ENCODE peak calls at places on chromosome 20, in seven cellular contexts. One of them, this sample, is unnamed. For H3K27me3, the result is how much of the 10 kb centered on the place peaks cover.

GRCh38 chr20:35320396-35321126 is 28.3 kb upstream of the FAM83C start:
- DNase-seq in CD4-positive, alpha-beta memory T cell: no peak
- DNase-seq in psoas muscle: no peak
- DNase-seq in dorsolateral prefrontal cortex: no peak
- DNase-seq in brain microvascular endothelial cell: peak
- DNase-seq in prostate gland: no peak
- DNase-seq in fibroblast of lung: peak
- DNase-seq in this sample: peak

GRCh38 chr20:20713244-20713765 is 861 bp upstream of the RALGAPA2 start:
- DNase-seq in CD4-positive, alpha-beta memory T cell: no peak
- DNase-seq in psoas muscle: peak
- DNase-seq in dorsolateral prefrontal cortex: no peak
- DNase-seq in brain microvascular endothelial cell: no peak
- DNase-seq in prostate gland: no peak
- DNase-seq in fibroblast of lung: no peak
- DNase-seq in this sample: no peak

GRCh38 chr20:60977896-60978295 is 274.2 kb upstream of the CDH4 start:
- DNase-seq in CD4-positive, alpha-beta memory T cell: no peak
- DNase-seq in psoas muscle: no peak
- DNase-seq in dorsolateral prefrontal cortex: peak
- DNase-seq in brain microvascular endothelial cell: no peak
- DNase-seq in prostate gland: no peak
- DNase-seq in fibroblast of lung: no peak
- DNase-seq in this sample: no peak

GRCh38 chr20:46652699-46653098 is 1.4 kb upstream of the SLC13A3 start:
- DNase-seq in CD4-positive, alpha-beta memory T cell: no peak
- DNase-seq in psoas muscle: no peak
- DNase-seq in dorsolateral prefrontal cortex: no peak
- DNase-seq in brain microvascular endothelial cell: no peak
- DNase-seq in prostate gland: no peak
- DNase-seq in fibroblast of lung: peak
- DNase-seq in this sample: peak

GRCh38 chr20:49391404-49392245 is 90.8 kb downstream of the KCNB1 start:
- DNase-seq in CD4-positive, alpha-beta memory T cell: no peak
- DNase-seq in psoas muscle: no peak
- DNase-seq in dorsolateral prefrontal cortex: no peak
- DNase-seq in brain microvascular endothelial cell: no peak
- DNase-seq in prostate gland: no peak
- DNase-seq in fibroblast of lung: no peak
- DNase-seq in this sample: no peak

GRCh38 chr20:38644588-38644987 is 43.0 kb downstream of the ARHGAP40 start:
- DNase-seq in CD4-positive, alpha-beta memory T cell: no peak
- DNase-seq in psoas muscle: no peak
- DNase-seq in dorsolateral prefrontal cortex: no peak
- DNase-seq in brain microvascular endothelial cell: no peak
- DNase-seq in prostate gland: no peak
- DNase-seq in fibroblast of lung: no peak
- DNase-seq in this sample: no peak

GRCh38 chr20:20019123-20019522 is 2.0 kb downstream of the NAA20 start:
- DNase-seq in CD4-positive, alpha-beta memory T cell: no peak
- DNase-seq in psoas muscle: no peak
- DNase-seq in dorsolateral prefrontal cortex: no peak
- DNase-seq in brain microvascular endothelial cell: no peak
- DNase-seq in prostate gland: no peak
- DNase-seq in fibroblast of lung: no peak
- DNase-seq in this sample: peak

GRCh38 chr20:59525500-59526241 is 78.7 kb upstream of the PHACTR3 start:
- DNase-seq in CD4-positive, alpha-beta memory T cell: no peak
- DNase-seq in psoas muscle: peak
- DNase-seq in dorsolateral prefrontal cortex: peak
- DNase-seq in brain microvascular endothelial cell: peak
- DNase-seq in prostate gland: peak
- DNase-seq in fibroblast of lung: peak
- DNase-seq in this sample: peak

GRCh38 chr20:54026300-54027064 is 43.9 kb downstream of the BCAS1 start:
- DNase-seq in CD4-positive, alpha-beta memory T cell: no peak
- DNase-seq in psoas muscle: no peak
- DNase-seq in dorsolateral prefrontal cortex: no peak
- DNase-seq in brain microvascular endothelial cell: no peak
- DNase-seq in prostate gland: no peak
- DNase-seq in fibroblast of lung: no peak
- DNase-seq in this sample: no peak

GRCh38 chr20:56683077-56683865 is 54.2 kb downstream of the TFAP2C start:
- DNase-seq in CD4-positive, alpha-beta memory T cell: no peak
- DNase-seq in psoas muscle: no peak
- DNase-seq in dorsolateral prefrontal cortex: no peak
- DNase-seq in brain microvascular endothelial cell: no peak
- DNase-seq in prostate gland: no peak
- DNase-seq in fibroblast of lung: no peak
- DNase-seq in this sample: no peak

GRCh38 chr20:3243718-3244358 is 4.8 kb upstream of the SLC4A11 start:
- DNase-seq in CD4-positive, alpha-beta memory T cell: no peak
- DNase-seq in psoas muscle: no peak
- DNase-seq in dorsolateral prefrontal cortex: no peak
- DNase-seq in brain microvascular endothelial cell: no peak
- DNase-seq in prostate gland: no peak
- DNase-seq in fibroblast of lung: no peak
- DNase-seq in this sample: no peak

GRCh38 chr20:3246682-3247081 is 7.7 kb upstream of the SLC4A11 start:
- DNase-seq in CD4-positive, alpha-beta memory T cell: no peak
- DNase-seq in psoas muscle: no peak
- DNase-seq in dorsolateral prefrontal cortex: no peak
- DNase-seq in brain microvascular endothelial cell: no peak
- DNase-seq in prostate gland: no peak
- DNase-seq in fibroblast of lung: no peak
- DNase-seq in this sample: no peak

GRCh38 chr20:3245711-3246110 is 6.7 kb upstream of the SLC4A11 start:
- DNase-seq in CD4-positive, alpha-beta memory T cell: no peak
- DNase-seq in psoas muscle: no peak
- DNase-seq in dorsolateral prefrontal cortex: no peak
- DNase-seq in brain microvascular endothelial cell: no peak
- DNase-seq in prostate gland: no peak
- DNase-seq in fibroblast of lung: no peak
- DNase-seq in this sample: no peak

GRCh38 chr20:3244613-3245012 is 5.6 kb upstream of the SLC4A11 start:
- DNase-seq in CD4-positive, alpha-beta memory T cell: no peak
- DNase-seq in psoas muscle: no peak
- DNase-seq in dorsolateral prefrontal cortex: no peak
- DNase-seq in brain microvascular endothelial cell: no peak
- DNase-seq in prostate gland: no peak
- DNase-seq in fibroblast of lung: no peak
- DNase-seq in this sample: no peak

DNA sequence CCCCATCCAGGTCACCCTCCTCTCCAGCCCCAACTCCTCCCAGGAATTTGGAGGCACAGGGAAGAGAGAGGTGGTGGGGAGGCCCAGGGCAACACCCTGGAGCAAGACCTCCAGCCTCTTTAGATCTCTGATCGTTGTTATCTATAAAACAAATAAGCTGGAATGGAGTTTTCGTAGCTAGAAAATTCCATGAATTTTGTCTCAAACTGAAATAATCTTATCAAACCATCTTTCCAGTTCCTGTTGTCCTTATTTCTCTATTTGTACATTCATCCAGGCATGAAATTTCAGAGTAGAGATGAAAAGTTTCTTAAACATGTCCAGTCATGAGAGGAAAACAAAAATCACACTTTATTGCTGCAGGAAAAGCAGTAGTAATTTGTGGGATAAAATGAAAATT is 6.2 kb upstream of the SLC4A11 start:
- DNase-seq in CD4-positive, alpha-beta memory T cell: no peak
- DNase-seq in psoas muscle: no peak
- DNase-seq in dorsolateral prefrontal cortex: no peak
- DNase-seq in brain microvascular endothelial cell: no peak
- DNase-seq in prostate gland: no peak
- DNase-seq in fibroblast of lung: no peak
- DNase-seq in this sample: no peak
- H3K27me3 ChIP-seq in CD4-positive, alpha-beta memory T cell: under half
- H3K27me3 ChIP-seq in psoas muscle: under half
- H3K27me3 ChIP-seq in dorsolateral prefrontal cortex: under half
- H3K27me3 ChIP-seq in brain microvascular endothelial cell: under half
- H3K27me3 ChIP-seq in prostate gland: under half
- H3K27me3 ChIP-seq in fibroblast of lung: under half
- H3K27me3 ChIP-seq in this sample: under half

GRCh38 chr20:62987114-62987513 is 19.6 kb downstream of the BHLHE23 start:
- DNase-seq in CD4-positive, alpha-beta memory T cell: no peak
- DNase-seq in psoas muscle: no peak
- DNase-seq in dorsolateral prefrontal cortex: no peak
- DNase-seq in brain microvascular endothelial cell: no peak
- DNase-seq in prostate gland: no peak
- DNase-seq in fibroblast of lung: no peak
- DNase-seq in this sample: no peak

GRCh38 chr20:62985089-62985778 is 21.5 kb downstream of the BHLHE23 start:
- DNase-seq in CD4-positive, alpha-beta memory T cell: no peak
- DNase-seq in psoas muscle: no peak
- DNase-seq in dorsolateral prefrontal cortex: no peak
- DNase-seq in brain microvascular endothelial cell: no peak
- DNase-seq in prostate gland: no peak
- DNase-seq in fibroblast of lung: no peak
- DNase-seq in this sample: no peak

GRCh38 chr20:62984666-62985065 is 22.1 kb downstream of the BHLHE23 start:
- DNase-seq in CD4-positive, alpha-beta memory T cell: no peak
- DNase-seq in psoas muscle: no peak
- DNase-seq in dorsolateral prefrontal cortex: peak
- DNase-seq in brain microvascular endothelial cell: no peak
- DNase-seq in prostate gland: no peak
- DNase-seq in fibroblast of lung: no peak
- DNase-seq in this sample: no peak

GRCh38 chr20:62989201-62989601 is 17.6 kb downstream of the BHLHE23 start:
- DNase-seq in CD4-positive, alpha-beta memory T cell: no peak
- DNase-seq in psoas muscle: no peak
- DNase-seq in dorsolateral prefrontal cortex: no peak
- DNase-seq in brain microvascular endothelial cell: no peak
- DNase-seq in prostate gland: no peak
- DNase-seq in fibroblast of lung: no peak
- DNase-seq in this sample: no peak

DNA sequence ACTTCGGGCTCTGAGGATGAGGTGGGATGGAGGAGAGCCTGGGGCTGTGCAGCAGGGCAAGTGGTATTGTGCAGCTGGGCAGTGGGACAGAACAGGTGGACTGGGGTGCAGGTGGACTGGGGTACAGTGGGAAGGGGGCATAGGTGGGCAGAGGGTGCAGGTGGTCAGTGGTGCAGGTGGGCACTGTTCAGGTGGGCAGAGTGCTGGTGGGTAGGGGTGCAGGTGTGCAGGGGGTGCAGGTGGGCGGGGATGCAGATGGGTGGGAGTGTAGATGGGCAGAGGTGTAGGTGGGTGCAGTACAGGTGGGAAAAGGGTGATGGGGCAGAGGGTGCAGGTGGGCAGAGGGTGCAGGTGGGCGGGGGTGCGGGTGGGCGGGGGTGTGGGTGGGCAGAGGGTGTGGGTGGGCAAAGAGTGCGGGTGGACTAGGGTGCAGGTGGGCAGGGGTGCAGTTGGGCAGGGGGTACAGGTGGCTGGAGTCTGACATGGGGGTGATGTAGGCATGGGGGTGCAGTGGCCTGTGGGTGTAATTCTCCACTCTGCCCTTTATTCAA is 20.4 kb downstream of the BHLHE23 start:
- DNase-seq in CD4-positive, alpha-beta memory T cell: no peak
- DNase-seq in psoas muscle: no peak
- DNase-seq in dorsolateral prefrontal cortex: no peak
- DNase-seq in brain microvascular endothelial cell: no peak
- DNase-seq in prostate gland: no peak
- DNase-seq in fibroblast of lung: no peak
- DNase-seq in this sample: no peak
- H3K27me3 ChIP-seq in CD4-positive, alpha-beta memory T cell: under half
- H3K27me3 ChIP-seq in psoas muscle: half or more
- H3K27me3 ChIP-seq in dorsolateral prefrontal cortex: under half
- H3K27me3 ChIP-seq in brain microvascular endothelial cell: under half
- H3K27me3 ChIP-seq in prostate gland: under half
- H3K27me3 ChIP-seq in fibroblast of lung: under half
- H3K27me3 ChIP-seq in this sample: under half

GRCh38 chr20:5482791-5483190 is 166.0 kb upstream of the PROKR2 start:
- DNase-seq in CD4-positive, alpha-beta memory T cell: no peak
- DNase-seq in psoas muscle: no peak
- DNase-seq in dorsolateral prefrontal cortex: no peak
- DNase-seq in brain microvascular endothelial cell: peak
- DNase-seq in prostate gland: no peak
- DNase-seq in fibroblast of lung: peak
- DNase-seq in this sample: no peak
- H3K27me3 ChIP-seq in CD4-positive, alpha-beta memory T cell: under half
- H3K27me3 ChIP-seq in psoas muscle: under half
- H3K27me3 ChIP-seq in dorsolateral prefrontal cortex: under half
- H3K27me3 ChIP-seq in brain microvascular endothelial cell: under half
- H3K27me3 ChIP-seq in prostate gland: under half
- H3K27me3 ChIP-seq in fibroblast of lung: under half
- H3K27me3 ChIP-seq in this sample: under half

GRCh38 chr20:9506337-9506821 is 8.0 kb upstream of the LAMP5 start:
- DNase-seq in CD4-positive, alpha-beta memory T cell: no peak
- DNase-seq in psoas muscle: no peak
- DNase-seq in dorsolateral prefrontal cortex: no peak
- DNase-seq in brain microvascular endothelial cell: no peak
- DNase-seq in prostate gland: no peak
- DNase-seq in fibroblast of lung: no peak
- DNase-seq in this sample: no peak

GRCh38 chr20:9508240-9508661 is 6.1 kb upstream of the LAMP5 start:
- DNase-seq in CD4-positive, alpha-beta memory T cell: no peak
- DNase-seq in psoas muscle: no peak
- DNase-seq in dorsolateral prefrontal cortex: no peak
- DNase-seq in brain microvascular endothelial cell: no peak
- DNase-seq in prostate gland: no peak
- DNase-seq in fibroblast of lung: no peak
- DNase-seq in this sample: no peak

GRCh38 chr20:9506964-9507369 is 7.4 kb upstream of the LAMP5 start:
- DNase-seq in CD4-positive, alpha-beta memory T cell: no peak
- DNase-seq in psoas muscle: no peak
- DNase-seq in dorsolateral prefrontal cortex: no peak
- DNase-seq in brain microvascular endothelial cell: no peak
- DNase-seq in prostate gland: no peak
- DNase-seq in fibroblast of lung: no peak
- DNase-seq in this sample: no peak

GRCh38 chr20:9508696-9509178 is 5.7 kb upstream of the LAMP5 start:
- DNase-seq in CD4-positive, alpha-beta memory T cell: no peak
- DNase-seq in psoas muscle: no peak
- DNase-seq in dorsolateral prefrontal cortex: no peak
- DNase-seq in brain microvascular endothelial cell: no peak
- DNase-seq in prostate gland: no peak
- DNase-seq in fibroblast of lung: no peak
- DNase-seq in this sample: no peak

GRCh38 chr20:9507544-9508239 is 6.7 kb upstream of the LAMP5 start:
- DNase-seq in CD4-positive, alpha-beta memory T cell: no peak
- DNase-seq in psoas muscle: no peak
- DNase-seq in dorsolateral prefrontal cortex: no peak
- DNase-seq in brain microvascular endothelial cell: no peak
- DNase-seq in prostate gland: no peak
- DNase-seq in fibroblast of lung: no peak
- DNase-seq in this sample: no peak
- H3K27me3 ChIP-seq in CD4-positive, alpha-beta memory T cell: under half
- H3K27me3 ChIP-seq in psoas muscle: half or more
- H3K27me3 ChIP-seq in dorsolateral prefrontal cortex: under half
- H3K27me3 ChIP-seq in brain microvascular endothelial cell: half or more
- H3K27me3 ChIP-seq in prostate gland: under half
- H3K27me3 ChIP-seq in fibroblast of lung: under half
- H3K27me3 ChIP-seq in this sample: under half

GRCh38 chr20:25007491-25008305 is 15.1 kb upstream of the APMAP start:
- DNase-seq in CD4-positive, alpha-beta memory T cell: no peak
- DNase-seq in psoas muscle: no peak
- DNase-seq in dorsolateral prefrontal cortex: peak
- DNase-seq in brain microvascular endothelial cell: no peak
- DNase-seq in prostate gland: no peak
- DNase-seq in fibroblast of lung: no peak
- DNase-seq in this sample: no peak
- H3K27me3 ChIP-seq in CD4-positive, alpha-beta memory T cell: under half
- H3K27me3 ChIP-seq in psoas muscle: under half
- H3K27me3 ChIP-seq in dorsolateral prefrontal cortex: under half
- H3K27me3 ChIP-seq in brain microvascular endothelial cell: under half
- H3K27me3 ChIP-seq in prostate gland: under half
- H3K27me3 ChIP-seq in fibroblast of lung: under half
- H3K27me3 ChIP-seq in this sample: under half

This sample was measured in mammary epithelial cell.